ENCODE peak calls at places on chromosomes 2 and 18, in six cellular contexts. One of them, this sample, is unnamed.

GRCh38 chr18:9426753-9427152 is 48.6 kb upstream of the RALBP1 start:
- DNase-seq in SK-N-SH: no peak
- DNase-seq in CD4-positive, alpha-beta memory T cell: no peak
- DNase-seq in GM23248: no peak
- DNase-seq in colonic mucosa: no peak
- DNase-seq in tibial nerve: no peak
- DNase-seq in this sample: no peak

GRCh38 chr2:198127627-198128026 is 323.2 kb downstream of the PLCL1 start:
- DNase-seq in SK-N-SH: peak; percentile 26
- DNase-seq in tibial nerve: no peak
- DNase-seq in CD4-positive, alpha-beta memory T cell: peak; percentile 37
- DNase-seq in colonic mucosa: peak; percentile 24
- DNase-seq in GM23248: peak; percentile 84
- DNase-seq in this sample: peak; percentile 1

GRCh38 chr2:46669996-46670793 is 190.8 kb downstream of the TMEM247 start:
- DNase-seq in SK-N-SH: no peak
- DNase-seq in GM23248: peak; percentile 78
- DNase-seq in colonic mucosa: no peak
- DNase-seq in CD4-positive, alpha-beta memory T cell: no peak
- DNase-seq in tibial nerve: no peak
- DNase-seq in this sample: no peak

GRCh38 chr2:618591-618990 is 58.6 kb downstream of the TMEM18 start:
- DNase-seq in tibial nerve: no peak
- DNase-seq in SK-N-SH: no peak
- DNase-seq in CD4-positive, alpha-beta memory T cell: no peak
- DNase-seq in colonic mucosa: no peak
- DNase-seq in GM23248: no peak
- DNase-seq in this sample: no peak

GRCh38 chr2:6993230-6993640 is 76.0 kb downstream of the RNF144A start:
- DNase-seq in colonic mucosa: no peak
- DNase-seq in SK-N-SH: peak; percentile 83
- DNase-seq in CD4-positive, alpha-beta memory T cell: no peak
- DNase-seq in tibial nerve: peak; percentile 64
- DNase-seq in GM23248: no peak
- DNase-seq in this sample: no peak

GRCh38 chr2:233456934-233457333 is 102.6 kb downstream of the DGKD start:
- DNase-seq in CD4-positive, alpha-beta memory T cell: no peak
- DNase-seq in tibial nerve: no peak
- DNase-seq in SK-N-SH: no peak
- DNase-seq in GM23248: no peak
- DNase-seq in colonic mucosa: no peak
- DNase-seq in this sample: no peak

GRCh38 chr2:85367180-85367579 is 12.6 kb downstream of the ELMOD3 start:
- DNase-seq in GM23248: no peak
- DNase-seq in tibial nerve: no peak
- DNase-seq in SK-N-SH: no peak
- DNase-seq in colonic mucosa: no peak
- DNase-seq in CD4-positive, alpha-beta memory T cell: no peak
- DNase-seq in this sample: no peak

GRCh38 chr2:222942556-222942955 is 81.7 kb downstream of the ACSL3 start:
- DNase-seq in tibial nerve: no peak
- DNase-seq in GM23248: no peak
- DNase-seq in colonic mucosa: no peak
- DNase-seq in SK-N-SH: no peak
- DNase-seq in CD4-positive, alpha-beta memory T cell: no peak
- DNase-seq in this sample: no peak

GRCh38 chr18:49846263-49846662 is 32.9 kb upstream of the ACAA2 start:
- DNase-seq in CD4-positive, alpha-beta memory T cell: no peak
- DNase-seq in SK-N-SH: peak; percentile 36
- DNase-seq in tibial nerve: no peak
- DNase-seq in GM23248: peak; percentile 87
- DNase-seq in colonic mucosa: no peak
- DNase-seq in this sample: no peak

GRCh38 chr2:67839242-67839641 is 223.6 kb downstream of the C1D start:
- DNase-seq in CD4-positive, alpha-beta memory T cell: no peak
- DNase-seq in SK-N-SH: no peak
- DNase-seq in GM23248: peak; percentile 10
- DNase-seq in colonic mucosa: no peak
- DNase-seq in tibial nerve: no peak
- DNase-seq in this sample: no peak

GRCh38 chr18:58606236-58606635 is 22.7 kb downstream of the ALPK2 start:
- DNase-seq in SK-N-SH: no peak
- DNase-seq in CD4-positive, alpha-beta memory T cell: no peak
- DNase-seq in colonic mucosa: no peak
- DNase-seq in tibial nerve: no peak
- DNase-seq in GM23248: no peak
- DNase-seq in this sample: no peak

GRCh38 chr2:172113617-172114016 is 10.9 kb upstream of the DLX2 start:
- DNase-seq in GM23248: peak; percentile 63
- DNase-seq in colonic mucosa: no peak
- DNase-seq in tibial nerve: no peak
- DNase-seq in SK-N-SH: peak; percentile 49
- DNase-seq in CD4-positive, alpha-beta memory T cell: no peak
- DNase-seq in this sample: no peak

GRCh38 chr2:27833931-27834330 is 56.3 kb downstream of the RBKS start:
- DNase-seq in SK-N-SH: no peak
- DNase-seq in tibial nerve: no peak
- DNase-seq in colonic mucosa: no peak
- DNase-seq in GM23248: peak; percentile 74
- DNase-seq in CD4-positive, alpha-beta memory T cell: no peak
- DNase-seq in this sample: no peak

GRCh38 chr2:98908909-98909308 is 27.1 kb downstream of the CRACDL start:
- DNase-seq in CD4-positive, alpha-beta memory T cell: no peak
- DNase-seq in GM23248: peak; percentile 61
- DNase-seq in tibial nerve: no peak
- DNase-seq in SK-N-SH: no peak
- DNase-seq in colonic mucosa: no peak
- DNase-seq in this sample: no peak

GRCh38 chr2:98907385-98907784 is 28.6 kb downstream of the CRACDL start:
- DNase-seq in CD4-positive, alpha-beta memory T cell: no peak
- DNase-seq in tibial nerve: no peak
- DNase-seq in colonic mucosa: no peak
- DNase-seq in SK-N-SH: no peak
- DNase-seq in GM23248: no peak
- DNase-seq in this sample: no peak

GRCh38 chr2:98910349-98911125 is 25.5 kb downstream of the CRACDL start:
- DNase-seq in colonic mucosa: no peak
- DNase-seq in GM23248: no peak
- DNase-seq in CD4-positive, alpha-beta memory T cell: no peak
- DNase-seq in tibial nerve: no peak
- DNase-seq in SK-N-SH: no peak
- DNase-seq in this sample: no peak

GRCh38 chr2:98909381-98910211 is 26.4 kb downstream of the CRACDL start:
- DNase-seq in tibial nerve: no peak
- DNase-seq in CD4-positive, alpha-beta memory T cell: no peak
- DNase-seq in SK-N-SH: peak; percentile 75
- DNase-seq in colonic mucosa: no peak
- DNase-seq in GM23248: peak; percentile 74
- DNase-seq in this sample: no peak

GRCh38 chr2:98907966-98908905 is 27.8 kb downstream of the CRACDL start:
- DNase-seq in CD4-positive, alpha-beta memory T cell: no peak
- DNase-seq in tibial nerve: no peak
- DNase-seq in GM23248: no peak
- DNase-seq in colonic mucosa: no peak
- DNase-seq in SK-N-SH: peak; percentile 39
- DNase-seq in this sample: no peak
- H3K4me3 ChIP-seq in CD4-positive, alpha-beta memory T cell: no peak overlapping the region
- H3K4me3 ChIP-seq in tibial nerve: no peak overlapping the region
- H3K4me3 ChIP-seq in GM23248: no peak overlapping the region
- H3K4me3 ChIP-seq in colonic mucosa: no peak overlapping the region
- H3K4me3 ChIP-seq in SK-N-SH: no peak overlapping the region
- H3K4me3 ChIP-seq in this sample: no peak overlapping the region

DNA sequence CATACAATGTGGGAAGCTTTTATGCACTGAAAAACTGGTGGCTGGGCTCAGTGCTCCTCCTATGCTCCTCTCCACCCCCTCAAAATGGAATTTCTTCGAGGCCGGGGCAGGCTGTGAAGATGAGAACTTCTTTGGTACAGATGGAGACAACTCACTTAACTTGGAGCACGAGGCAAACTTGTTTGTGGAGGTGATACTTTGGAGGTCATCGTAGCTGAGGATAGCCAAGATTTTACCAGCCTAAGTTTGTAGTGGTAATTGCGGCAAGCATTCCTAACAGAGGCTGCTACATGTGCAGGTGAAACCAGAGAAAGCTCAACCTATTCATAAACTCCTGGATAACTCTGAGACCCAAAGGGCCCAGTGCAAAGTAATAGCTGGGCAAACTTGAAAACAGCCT is 13.6 kb downstream of the NDUFS1 start:
- DNase-seq in CD4-positive, alpha-beta memory T cell: no peak
- DNase-seq in GM23248: no peak
- DNase-seq in tibial nerve: no peak
- DNase-seq in SK-N-SH: no peak
- DNase-seq in colonic mucosa: no peak
- DNase-seq in this sample: no peak
- H3K36me3 ChIP-seq in CD4-positive, alpha-beta memory T cell: peaks cover 46% of the 10 kb centered on the region
- H3K36me3 ChIP-seq in GM23248: peaks cover 83% of the 10 kb centered on the region
- H3K36me3 ChIP-seq in tibial nerve: peaks cover 11% of the 10 kb centered on the region
- H3K36me3 ChIP-seq in SK-N-SH: peaks cover 82% of the 10 kb centered on the region
- H3K36me3 ChIP-seq in colonic mucosa: peaks cover 26% of the 10 kb centered on the region
- H3K36me3 ChIP-seq in this sample: peaks cover 86% of the 10 kb centered on the region

GRCh38 chr2:36407403-36407802 is 51.8 kb downstream of the CRIM1 start:
- DNase-seq in CD4-positive, alpha-beta memory T cell: no peak
- DNase-seq in colonic mucosa: no peak
- DNase-seq in SK-N-SH: no peak
- DNase-seq in tibial nerve: no peak
- DNase-seq in GM23248: no peak
- DNase-seq in this sample: no peak

GRCh38 chr2:36408198-36408703 is 52.7 kb downstream of the CRIM1 start:
- DNase-seq in tibial nerve: no peak
- DNase-seq in GM23248: no peak
- DNase-seq in SK-N-SH: no peak
- DNase-seq in colonic mucosa: no peak
- DNase-seq in CD4-positive, alpha-beta memory T cell: no peak
- DNase-seq in this sample: no peak

GRCh38 chr2:36404754-36405153 is 49.2 kb downstream of the CRIM1 start:
- DNase-seq in colonic mucosa: no peak
- DNase-seq in SK-N-SH: no peak
- DNase-seq in tibial nerve: no peak
- DNase-seq in GM23248: no peak
- DNase-seq in CD4-positive, alpha-beta memory T cell: no peak
- DNase-seq in this sample: no peak

GRCh38 chr2:36405183-36405582 is 49.6 kb downstream of the CRIM1 start:
- DNase-seq in GM23248: no peak
- DNase-seq in SK-N-SH: no peak
- DNase-seq in CD4-positive, alpha-beta memory T cell: no peak
- DNase-seq in tibial nerve: no peak
- DNase-seq in colonic mucosa: no peak
- DNase-seq in this sample: no peak

GRCh38 chr2:36406296-36406695 is 50.7 kb downstream of the CRIM1 start:
- DNase-seq in GM23248: no peak
- DNase-seq in tibial nerve: no peak
- DNase-seq in CD4-positive, alpha-beta memory T cell: no peak
- DNase-seq in colonic mucosa: no peak
- DNase-seq in SK-N-SH: no peak
- DNase-seq in this sample: no peak
- H3K27ac ChIP-seq in GM23248: peak overlapping the region; percentile 22
- H3K27ac ChIP-seq in tibial nerve: peak overlapping the region; percentile 34
- H3K27ac ChIP-seq in CD4-positive, alpha-beta memory T cell: no peak overlapping the region
- H3K27ac ChIP-seq in colonic mucosa: no peak overlapping the region
- H3K27ac ChIP-seq in SK-N-SH: peak overlapping the region; percentile 99
- H3K27ac ChIP-seq in this sample: no peak overlapping the region

GRCh38 chr2:142545036-142545435 is 332.4 kb upstream of the KYNU start:
- DNase-seq in tibial nerve: no peak
- DNase-seq in CD4-positive, alpha-beta memory T cell: no peak
- DNase-seq in colonic mucosa: no peak
- DNase-seq in GM23248: no peak
- DNase-seq in SK-N-SH: no peak
- DNase-seq in this sample: no peak
- H3K4me3 ChIP-seq in tibial nerve: no peak overlapping the region
- H3K4me3 ChIP-seq in CD4-positive, alpha-beta memory T cell: no peak overlapping the region
- H3K4me3 ChIP-seq in colonic mucosa: no peak overlapping the region
- H3K4me3 ChIP-seq in GM23248: no peak overlapping the region
- H3K4me3 ChIP-seq in SK-N-SH: no peak overlapping the region
- H3K4me3 ChIP-seq in this sample: no peak overlapping the region

DNA sequence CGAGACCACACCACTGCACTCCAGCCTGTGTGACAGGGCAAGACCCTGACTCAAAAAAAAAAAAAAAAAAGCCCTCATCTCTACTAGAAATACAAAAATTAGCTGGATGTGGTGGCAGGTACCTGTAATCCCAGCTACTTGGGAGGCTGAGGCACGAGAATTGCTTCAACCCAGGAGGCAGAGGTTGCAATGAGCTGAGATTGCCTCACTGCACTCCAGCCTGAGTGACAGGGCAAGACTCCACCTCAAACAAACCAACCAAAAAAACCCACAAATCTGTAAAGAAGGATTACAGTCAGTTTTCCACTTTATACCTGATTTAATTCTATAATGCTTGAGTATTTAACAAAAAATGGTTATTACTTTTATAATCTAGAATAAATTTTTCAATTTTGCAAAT is 9.7 kb downstream of the DARS1 start:
- DNase-seq in tibial nerve: no peak
- DNase-seq in CD4-positive, alpha-beta memory T cell: no peak
- DNase-seq in GM23248: no peak
- DNase-seq in SK-N-SH: no peak
- DNase-seq in colonic mucosa: no peak
- DNase-seq in this sample: no peak
- H3K36me3 ChIP-seq in tibial nerve: no peaks in the 10 kb centered on the region
- H3K36me3 ChIP-seq in CD4-positive, alpha-beta memory T cell: peaks cover 21% of the 10 kb centered on the region
- H3K36me3 ChIP-seq in GM23248: peaks cover 48% of the 10 kb centered on the region
- H3K36me3 ChIP-seq in SK-N-SH: peaks cover 64% of the 10 kb centered on the region
- H3K36me3 ChIP-seq in colonic mucosa: no peaks in the 10 kb centered on the region
- H3K36me3 ChIP-seq in this sample: peaks cover 6% of the 10 kb centered on the region

DNA sequence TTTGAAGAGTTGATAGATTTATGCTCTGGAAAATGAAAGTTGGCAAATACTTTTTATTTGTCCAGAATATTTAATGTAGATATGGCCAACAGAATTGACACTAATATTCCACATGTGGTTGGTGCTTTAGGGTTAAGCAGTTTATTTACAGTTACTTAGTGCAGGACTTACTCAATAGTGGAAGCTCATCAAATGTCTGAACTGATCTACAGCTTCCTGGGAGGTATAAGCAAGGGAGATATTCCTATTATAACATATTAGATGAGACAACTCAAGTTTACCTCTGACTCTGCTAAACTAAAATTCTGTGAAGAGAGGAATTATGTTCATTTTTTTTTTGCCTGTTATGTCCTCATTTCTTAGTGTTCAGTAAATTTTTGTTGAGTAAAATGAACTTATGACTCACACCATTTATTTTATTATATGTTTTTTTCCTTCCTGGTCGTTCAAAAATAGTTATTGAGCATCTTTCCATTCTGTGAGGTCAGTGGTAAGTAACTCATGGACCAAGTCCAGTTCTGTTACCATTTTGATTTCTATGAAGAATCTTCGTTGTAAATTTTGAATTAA is 13.6 kb downstream of the ABI2 start:
- DNase-seq in GM23248: peak; percentile 56
- DNase-seq in tibial nerve: no peak
- DNase-seq in colonic mucosa: no peak
- DNase-seq in CD4-positive, alpha-beta memory T cell: no peak
- DNase-seq in SK-N-SH: no peak
- DNase-seq in this sample: no peak
- H3K27ac ChIP-seq in GM23248: peak overlapping the region; percentile 42
- H3K27ac ChIP-seq in tibial nerve: no peak overlapping the region
- H3K27ac ChIP-seq in colonic mucosa: no peak overlapping the region
- H3K27ac ChIP-seq in CD4-positive, alpha-beta memory T cell: no peak overlapping the region
- H3K27ac ChIP-seq in SK-N-SH: peak overlapping the region; percentile 47
- H3K27ac ChIP-seq in this sample: no peak overlapping the region

This sample was measured in effector memory CD4-positive, alpha-beta T cell.